ENCODE peak calls at places on chromosome 7, in five cellular contexts. G is H1, B is GM12878, W is HepG2, D is HCT116. Q is an unnamed sample.

GRCh38 chr7:3200504-3200903 is 100.5 kb upstream of the SDK1 start:
- DNase-seq in W (peak), B (no peak), G (peak), D (peak), Q (no peak)

GRCh38 chr7:151494569-151495284 is 25.0 kb downstream of the RHEB start:
- DNase-seq in B (no peak), W (peak), G (no peak), D (no peak), Q (no peak)

GRCh38 chr7:99386584-99387238 is 12.2 kb downstream of the ARPC1B start:
- DNase-seq in B (no peak), G (no peak), D (no peak), W (peak), Q (no peak)

GRCh38 chr7:87216701-87217508 is 2.6 kb downstream of the TMEM243 start:
- DNase-seq in B (peak), G (no peak), D (no peak), W (no peak), Q (no peak)

GRCh38 chr7:70614237-70614984 is 517.5 kb upstream of the GALNT17 start:
- DNase-seq in D (no peak), G (no peak), W (no peak), B (no peak), Q (no peak)

GRCh38 chr7:99041526-99041925 is 102.4 kb downstream of the SMURF1 start:
- DNase-seq in W (peak), D (no peak), B (no peak), G (no peak), Q (no peak)

GRCh38 chr7:129779602-129780256 is 168.2 kb downstream of the NRF1 start:
- DNase-seq in D (peak), B (no peak), G (no peak), W (peak), Q (peak)

GRCh38 chr7:91351374-91351773 is 87.1 kb downstream of the FZD1 start:
- DNase-seq in W (peak), D (no peak), B (no peak), G (no peak), Q (no peak)

GRCh38 chr7:150435390-150436073 is 14.9 kb upstream of the GIMAP8 start:
- DNase-seq in W (no peak), G (no peak), B (peak), D (no peak), Q (no peak)

GRCh38 chr7:28145931-28146330 is 34.7 kb downstream of the JAZF1 start:
- DNase-seq in D (no peak), G (no peak), W (no peak), B (no peak), Q (no peak)

GRCh38 chr7:116862234-116863167 is at the start of gene CAPZA2:
- DNase-seq in D (peak), G (peak), W (peak), B (peak), Q (peak)

GRCh38 chr7:101506531-101506930 is 122.6 kb downstream of the MYL10 start:
- DNase-seq in G (no peak), W (no peak), B (no peak), D (no peak), Q (no peak)

GRCh38 chr7:39589323-39590111 is 23.3 kb downstream of the YAE1 start:
- DNase-seq in D (peak), B (peak), G (peak), W (no peak), Q (peak)

GRCh38 chr7:82699773-82700186 is 256.2 kb upstream of the CACNA2D1 start:
- DNase-seq in G (no peak), B (no peak), D (peak), W (no peak), Q (no peak)

GRCh38 chr7:132544025-132544424 is 32.2 kb downstream of the PLXNA4 start:
- DNase-seq in G (no peak), D (no peak), W (no peak), B (no peak), Q (no peak)

GRCh38 chr7:155298288-155298833 is 683 bp downstream of the INSIG1 start:
- DNase-seq in B (no peak), D (no peak), G (no peak), W (no peak), Q (peak)

GRCh38 chr7:42953989-42954388 is 21.8 kb downstream of the MRPL32 start:
- DNase-seq in B (no peak), G (no peak), W (no peak), D (no peak), Q (no peak)

GRCh38 chr7:128705891-128706333 is 33.2 kb upstream of the CALU start:
- DNase-seq in B (no peak), G (no peak), W (no peak), D (no peak), Q (peak)

GRCh38 chr7:17682586-17682985 is 257.7 kb downstream of the SNX13 start:
- DNase-seq in B (no peak), G (no peak), D (no peak), W (no peak), Q (no peak)
- TF ChIP-seq POLR2AphosphoS5 in B (no peak), G (no peak), D (no peak), W (no peak), Q (no peak)

GRCh38 chr7:31100445-31100844 is 48.3 kb downstream of the ADCYAP1R1 start:
- DNase-seq in B (no peak), W (no peak), G (no peak), D (no peak), Q (no peak)
- TF ChIP-seq CEBPB in B (no peak), W (no peak), G (no peak), D (no peak), Q (no peak)

DNA sequence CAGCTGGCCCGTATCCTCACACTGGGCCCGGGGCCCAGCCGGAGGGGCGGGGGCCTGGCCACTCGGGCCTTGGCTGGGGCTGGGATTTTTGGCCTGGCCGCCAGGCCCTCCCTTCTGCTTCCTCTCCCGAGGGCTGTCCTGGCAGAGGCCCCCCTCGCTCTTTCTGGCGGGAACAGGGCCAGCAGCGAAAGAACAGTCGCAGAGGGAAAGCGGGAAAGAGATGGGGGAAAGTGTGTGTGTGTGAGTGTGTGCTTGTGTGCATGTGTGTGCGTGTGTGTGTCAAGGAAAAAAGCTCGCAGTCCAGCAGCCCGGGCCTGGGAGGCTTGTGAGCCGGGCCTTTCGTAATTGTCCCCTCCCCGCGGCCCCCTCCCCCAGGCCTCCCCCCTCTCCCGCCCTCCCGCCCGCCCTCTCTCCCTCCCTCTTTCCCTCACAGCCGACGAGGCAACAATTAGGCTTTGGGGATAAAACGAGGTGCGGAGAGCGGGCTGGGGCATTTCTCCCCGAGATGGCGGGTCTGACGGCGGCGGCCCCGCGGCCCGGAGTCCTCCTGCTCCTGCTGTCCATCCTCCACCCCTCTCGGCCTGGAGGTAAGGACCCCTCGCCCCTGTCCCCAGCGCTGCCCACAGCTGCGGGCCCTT is at the start of gene ELN:
- DNase-seq in W (no peak), B (no peak), D (no peak), G (no peak), Q (no peak)
- H3K9ac ChIP-seq in W (no peak), B (no peak), D (no peak), G (peak), Q (no peak)

DNA sequence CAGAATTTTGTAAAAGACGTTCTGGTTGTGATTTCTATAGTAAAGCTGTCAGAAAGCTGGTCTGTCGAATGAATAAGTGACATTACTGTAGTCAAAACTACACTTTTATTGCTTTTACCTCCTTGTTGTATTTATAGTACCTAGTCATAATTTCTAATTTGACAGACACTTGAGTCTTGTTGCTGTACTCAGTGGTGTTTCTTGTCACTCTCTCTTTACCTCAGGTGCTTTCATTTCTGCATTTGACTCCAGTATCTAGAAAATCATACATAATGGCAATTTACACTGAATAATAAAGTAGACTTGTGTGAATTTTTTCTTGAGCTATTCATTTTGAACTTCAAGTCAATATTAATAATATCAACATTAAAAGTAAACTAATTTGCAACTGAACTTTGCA is 257.6 kb upstream of the TEX47 start:
- DNase-seq in W (no peak), D (no peak), G (no peak), B (no peak), Q (no peak)
- TF ChIP-seq POLR2AphosphoS5 in W (no peak), D (no peak), G (no peak), B (no peak), Q (no peak)

GRCh38 chr7:35513192-35513591 is 181.7 kb downstream of the HERPUD2 start:
- DNase-seq in B (no peak), W (no peak), G (no peak), D (no peak), Q (no peak)

GRCh38 chr7:35504365-35504764 is 190.6 kb downstream of the HERPUD2 start:
- DNase-seq in D (no peak), W (no peak), B (no peak), G (no peak), Q (peak)

GRCh38 chr7:35512716-35513115 is 182.2 kb downstream of the HERPUD2 start:
- DNase-seq in G (no peak), W (no peak), B (no peak), D (no peak), Q (no peak)

GRCh38 chr7:35505031-35505430 is 189.9 kb downstream of the HERPUD2 start:
- DNase-seq in G (no peak), W (peak), B (no peak), D (no peak), Q (no peak)

DNA sequence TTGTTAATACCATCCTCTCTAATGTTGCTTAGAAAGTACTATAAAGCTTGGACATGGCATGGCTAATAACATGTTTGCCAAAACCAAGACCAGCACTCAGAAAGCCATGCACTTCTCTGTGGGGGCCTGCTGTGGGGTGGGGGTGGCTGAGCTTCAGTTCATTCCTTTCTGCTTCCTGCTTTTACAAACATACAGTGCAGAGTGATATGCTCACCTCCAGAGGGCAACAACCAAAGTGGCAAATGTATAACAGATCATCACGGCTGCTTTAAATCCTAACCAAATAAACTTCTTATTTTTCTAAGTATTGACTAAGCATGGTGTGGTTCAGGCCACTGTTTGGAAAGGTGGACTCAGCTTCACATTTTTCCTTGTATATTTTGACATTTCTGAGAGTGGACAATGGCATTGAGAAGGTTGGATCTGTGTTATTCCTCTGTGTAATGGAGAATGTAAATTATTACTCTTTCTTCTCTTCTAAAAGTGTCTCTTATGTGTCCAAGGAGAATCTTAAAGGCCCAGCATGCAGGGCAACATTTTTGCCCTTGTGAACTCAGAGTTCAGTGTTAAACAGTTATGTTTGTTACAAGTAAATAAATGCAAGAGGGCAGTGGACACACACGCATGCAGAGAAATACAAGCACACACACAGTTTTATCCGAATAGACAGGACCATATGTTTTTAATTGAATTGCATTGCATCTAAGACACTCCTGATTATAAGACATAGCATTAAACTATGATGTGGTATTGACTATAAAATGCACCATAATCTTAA is 186.1 kb downstream of the HERPUD2 start:
- DNase-seq in W (no peak), G (no peak), B (no peak), D (no peak), Q (no peak)
- TF ChIP-seq CEBPB in W (no peak), G (no peak), B (no peak), D (no peak), Q (no peak)

GRCh38 chr7:137895301-137896201 is 48.8 kb upstream of the DGKI start:
- DNase-seq in G (no peak), W (no peak), D (no peak), B (peak), Q (no peak)

GRCh38 chr7:137903382-137904169 is 56.8 kb upstream of the DGKI start:
- DNase-seq in B (peak), G (peak), W (peak), D (peak), Q (peak)

GRCh38 chr7:137904826-137905225 is 58.1 kb upstream of the DGKI start:
- DNase-seq in G (no peak), W (no peak), D (no peak), B (no peak), Q (no peak)

GRCh38 chr7:137898839-137899681 is 52.3 kb upstream of the DGKI start:
- DNase-seq in B (peak), W (peak), D (peak), G (peak), Q (peak)

DNA sequence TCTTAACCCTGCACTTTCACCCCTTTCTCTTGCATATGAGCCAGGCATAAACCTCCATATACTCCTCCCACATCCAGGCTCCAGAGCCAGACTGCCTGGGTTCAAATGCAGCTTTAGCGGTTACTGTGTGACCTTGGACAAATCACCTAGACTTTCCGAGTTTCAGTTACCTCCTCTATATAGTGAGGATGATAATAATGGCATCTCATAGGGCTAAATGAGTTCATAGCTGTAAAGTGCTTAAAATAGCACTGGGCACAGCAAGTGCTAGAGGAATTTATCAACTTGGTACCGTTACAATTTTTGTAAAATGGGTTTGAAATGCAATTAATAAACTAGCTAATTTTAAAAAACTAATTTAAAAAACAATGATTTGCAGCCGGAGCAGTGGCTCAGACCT is 53.4 kb upstream of the DGKI start:
- DNase-seq in D (no peak), B (no peak), W (no peak), G (no peak), Q (no peak)
- H3K9ac ChIP-seq in D (no peak), B (no peak), W (no peak), G (no peak), Q (no peak)

DNA sequence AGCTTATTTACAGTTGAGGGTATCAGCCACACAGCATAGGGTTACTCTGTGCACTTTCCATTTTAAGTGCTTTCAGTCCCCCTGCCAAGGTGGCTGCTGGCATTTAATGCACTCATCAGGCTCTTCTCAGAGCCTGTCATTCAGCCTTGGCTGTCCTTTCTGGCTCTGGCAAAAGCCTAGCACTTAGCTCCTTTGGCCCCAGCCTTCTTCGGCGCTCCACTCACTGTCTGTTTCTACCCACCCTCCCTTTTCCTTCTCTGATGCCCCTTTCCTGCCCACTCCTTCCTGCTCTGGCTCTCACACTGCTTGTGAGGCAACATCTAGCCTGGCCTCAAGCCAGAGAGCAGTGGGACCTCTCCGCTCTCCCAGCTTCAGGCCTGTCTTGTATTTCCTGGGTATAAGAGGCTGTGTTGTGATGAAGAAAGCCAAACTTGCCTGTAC is 60.2 kb downstream of the WIPF3 start:
- DNase-seq in G (no peak), B (no peak), D (no peak), W (no peak), Q (no peak)
- TF ChIP-seq POLR2AphosphoS5 in G (no peak), B (no peak), D (no peak), W (no peak), Q (no peak)